ENCODE peak calls at places on chromosomes 13 and 19, in ten cellular contexts. S is uterus; H is colonic mucosa; B is fibroblast of mammary gland; M is brain microvascular endothelial cell; G is fibroblast of lung; E is adrenal gland; J is heart right ventricle; Z is CD8-positive, alpha-beta T cell; T is transverse colon. I is an unnamed sample.
A peak's percentile ranks its signal among the peaks of the same experiment; 100 is the strongest.

GRCh38 chr19:48844472-48844871 is 8.2 kb upstream of the HSD17B14 start:
- DNase-seq in T (no peak), J (no peak), G (peak; percentile 68), Z (no peak), B (peak; percentile 77), M (no peak), E (no peak), S (no peak), H (no peak), I (peak; percentile 51)

GRCh38 chr19:48539503-48540096 is 12.4 kb upstream of the SULT2B1 start:
- DNase-seq in G (peak; percentile 53), J (no peak), S (no peak), T (peak; percentile 61), H (peak; percentile 58), B (peak; percentile 79), Z (no peak), E (no peak), M (peak; percentile 85), I (peak; percentile 67)

GRCh38 chr19:10289836-10290438 is at the start of gene ICAM5:
- DNase-seq in G (no peak), H (no peak), T (peak; percentile 13), S (no peak), J (no peak), B (no peak), E (no peak), M (no peak), Z (no peak), I (no peak)

GRCh38 chr19:33301011-33301899 is 1.1 kb downstream of the CEBPA start:
- DNase-seq in H (no peak), T (peak; percentile 27), S (no peak), G (no peak), M (no peak), J (no peak), E (no peak), Z (no peak), B (no peak), I (peak; percentile 9)

GRCh38 chr19:45323671-45324081 is 1.0 kb upstream of the CKM start:
- DNase-seq in S (no peak), J (peak; percentile 74), G (no peak), Z (no peak), E (no peak), M (no peak), T (peak; percentile 14), B (no peak), H (no peak), I (no peak)

GRCh38 chr19:51347209-51347928 is 5.4 kb upstream of the VSIG10L start:
- DNase-seq in B (no peak), J (no peak), T (no peak), Z (no peak), S (no peak), M (no peak), H (no peak), G (no peak), E (no peak), I (no peak)

GRCh38 chr19:38597075-38597474 is 20.7 kb downstream of the MAP4K1 start:
- DNase-seq in B (no peak), Z (no peak), M (no peak), G (no peak), S (no peak), E (no peak), H (no peak), J (no peak), T (no peak), I (no peak)

GRCh38 chr19:47363758-47364529 is 14.8 kb downstream of the DHX34 start:
- DNase-seq in G (peak; percentile 48), Z (no peak), J (no peak), M (peak; percentile 20), B (peak; percentile 78), H (no peak), T (no peak), E (no peak), S (no peak), I (peak; percentile 84)

GRCh38 chr13:109630281-109630680 is 156.1 kb downstream of the IRS2 start:
- DNase-seq in T (no peak), Z (no peak), E (no peak), B (no peak), J (no peak), S (no peak), G (peak; percentile 26), H (no peak), M (no peak), I (no peak)

GRCh38 chr13:46698015-46698414 is 98.9 kb downstream of the ESD start:
- DNase-seq in T (peak; percentile 20), G (no peak), E (peak; percentile 65), Z (no peak), J (peak; percentile 72), S (peak; percentile 47), M (no peak), H (peak; percentile 36), B (no peak), I (no peak)

GRCh38 chr19:39710333-39710890 is 6.1 kb downstream of the LGALS14 start:
- DNase-seq in J (no peak), E (no peak), B (no peak), H (no peak), G (no peak), M (no peak), S (no peak), Z (no peak), T (no peak), I (no peak)

GRCh38 chr19:19749332-19750130 is 16.6 kb upstream of the ZNF14 start:
- DNase-seq in E (no peak), Z (no peak), M (no peak), B (no peak), T (no peak), G (no peak), S (no peak), J (no peak), H (no peak), I (no peak)

GRCh38 chr13:59532405-59532804 is 631.3 kb downstream of the DIAPH3 start:
- DNase-seq in S (no peak), G (no peak), B (no peak), E (no peak), T (no peak), J (no peak), M (no peak), H (no peak), Z (no peak), I (no peak)

GRCh38 chr13:29540799-29541198 is 54.7 kb downstream of the SLC7A1 start:
- DNase-seq in Z (no peak), M (no peak), T (no peak), E (no peak), J (no peak), G (no peak), S (no peak), B (no peak), H (no peak), I (no peak)

GRCh38 chr13:59766236-59766635 is 397.5 kb downstream of the DIAPH3 start:
- DNase-seq in G (no peak), T (no peak), H (no peak), Z (no peak), E (no peak), J (no peak), M (no peak), S (no peak), B (no peak), I (no peak)

GRCh38 chr13:90857921-90858320 is 489.6 kb upstream of the MIR17HG start:
- DNase-seq in Z (no peak), G (no peak), S (no peak), T (no peak), J (no peak), B (no peak), M (no peak), H (no peak), E (no peak), I (no peak)

GRCh38 chr19:18875726-18876125 is 20.2 kb downstream of the CERS1 start:
- DNase-seq in G (peak; percentile 47), B (peak; percentile 23), T (no peak), Z (no peak), M (no peak), H (no peak), S (no peak), E (no peak), J (no peak), I (no peak)

DNA sequence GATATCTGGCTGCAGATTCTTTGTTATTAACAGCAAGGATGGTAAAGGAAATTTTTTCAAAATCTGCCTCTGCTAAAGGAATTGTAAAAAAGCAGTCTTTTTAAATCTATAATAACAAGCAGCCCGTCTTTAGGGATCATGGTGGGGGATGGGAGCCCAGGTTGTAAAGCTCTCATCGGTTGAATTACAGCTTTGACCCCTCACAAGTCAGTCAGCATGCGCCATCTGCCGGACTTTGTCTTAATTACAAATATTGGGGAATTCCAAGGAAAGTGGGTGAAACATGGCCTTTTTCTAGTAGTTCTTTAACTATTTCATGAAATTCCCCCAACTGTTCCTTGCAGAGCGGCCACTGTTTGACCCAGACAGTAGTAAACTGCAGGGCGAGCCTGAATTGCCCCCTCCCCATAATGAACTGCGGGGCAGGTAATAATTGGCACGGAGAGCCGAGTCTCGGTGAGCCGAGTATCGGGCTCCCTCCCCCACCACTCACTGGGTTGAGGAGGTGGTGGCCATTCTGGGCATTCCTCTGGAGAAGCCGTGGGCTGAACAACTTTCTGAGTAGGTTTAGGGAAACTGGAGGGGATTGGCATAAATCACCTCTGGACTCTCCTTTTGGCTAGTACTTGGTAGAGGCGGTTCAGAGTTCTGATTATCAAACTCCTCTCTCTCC is 11.6 kb downstream of the ZNF578 start:
- DNase-seq in H (no peak), B (no peak), E (no peak), S (no peak), M (no peak), T (no peak), Z (no peak), G (no peak), J (no peak), I (no peak)
- TF ChIP-seq CTCF in H (no peak), B (no peak), E (no peak), S (no peak), M (no peak), T (no peak), Z (no peak), G (no peak), J (no peak), I (no peak)

GRCh38 chr19:2055871-2056809 is 5.1 kb upstream of the MKNK2 start:
- DNase-seq in J (peak; percentile 78), B (peak; percentile 84), S (peak; percentile 90), M (no peak), E (no peak), H (peak; percentile 73), Z (no peak), T (peak; percentile 74), G (peak; percentile 87), I (peak; percentile 78)
- H3K4me3 ChIP-seq in J (peak overlapping the region; percentile 36), B (peak overlapping the region; percentile 32), S (peak overlapping the region; percentile 58), M (peak overlapping the region; percentile 26), E (no peak overlapping the region), H (no peak overlapping the region), Z (no peak overlapping the region), T (peak overlapping the region; percentile 21), G (no peak overlapping the region), I (peak overlapping the region; percentile 36)

GRCh38 chr13:40059540-40060232 is 404.2 kb downstream of the COG6 start:
- DNase-seq in Z (no peak), S (no peak), J (no peak), H (no peak), E (no peak), B (peak; percentile 80), T (no peak), G (peak; percentile 54), M (no peak), I (no peak)
- TF ChIP-seq CTCF in Z (no peak), S (no peak), J (no peak), H (no peak), E (no peak), B (no peak), T (no peak), G (no peak), M (no peak), I (no peak)

DNA sequence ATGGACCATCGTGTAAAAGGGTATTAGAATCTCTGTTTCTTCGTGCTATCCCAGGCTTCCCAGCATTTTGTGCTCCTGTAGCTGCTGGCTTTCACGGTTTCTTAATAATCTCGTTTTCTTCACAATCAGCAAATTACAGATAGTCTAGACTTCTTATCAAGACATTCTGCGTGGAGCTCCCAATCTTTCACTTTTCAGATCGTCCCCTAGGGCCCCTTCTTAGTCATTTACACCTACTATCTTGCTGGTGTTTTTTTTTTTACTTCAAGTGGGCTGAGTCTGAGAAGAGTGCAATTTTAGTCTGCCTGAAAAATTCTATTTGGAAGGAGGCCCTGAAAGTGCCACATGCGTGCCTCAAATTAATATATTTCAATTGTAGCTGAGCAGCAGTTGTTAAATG is 275.1 kb downstream of the SHISA2 start:
- DNase-seq in E (no peak), M (no peak), H (no peak), Z (no peak), B (no peak), J (no peak), G (no peak), T (no peak), S (no peak), I (peak; percentile 6)
- H3K4me3 ChIP-seq in E (no peak overlapping the region), M (no peak overlapping the region), H (no peak overlapping the region), Z (no peak overlapping the region), B (no peak overlapping the region), J (no peak overlapping the region), G (no peak overlapping the region), T (no peak overlapping the region), S (no peak overlapping the region), I (no peak overlapping the region)

I was measured in cardiac fibroblast.